ENCODE peak calls at places on chromosomes 16 and 17, in four cellular contexts. R is H1, E is K562, K is GM12878. N is an unnamed sample.
A peak's percentile ranks its signal among the peaks of the same experiment; 100 is the strongest.

GRCh38 chr16:89453662-89454321 is 36.6 kb downstream of the ANKRD11 start:
- DNase-seq in R (no peak), E (peak; percentile 45), K (no peak), N (no peak)

GRCh38 chr17:36880506-36880905 is 56.8 kb upstream of the LHX1 start:
- DNase-seq in R (no peak), E (no peak), K (no peak), N (no peak)

GRCh38 chr17:15915996-15916395 is 28.9 kb upstream of the ADORA2B start:
- DNase-seq in R (no peak), E (no peak), K (no peak), N (no peak)

GRCh38 chr17:45432405-45433113 is at the start of gene ARHGAP27:
- DNase-seq in R (peak; percentile 76), E (no peak), K (no peak), N (no peak)

GRCh38 chr16:56777533-56777932 is 47.6 kb downstream of the NUP93 start:
- DNase-seq in R (no peak), E (no peak), K (no peak), N (no peak)

GRCh38 chr16:54933281-54934150 is 2.9 kb downstream of the IRX5 start:
- DNase-seq in R (peak; percentile 74), E (no peak), K (no peak), N (no peak)

GRCh38 chr17:1573932-1574696 is 11.5 kb upstream of the PITPNA start:
- DNase-seq in R (peak; percentile 94), E (peak; percentile 86), K (no peak), N (peak; percentile 63)

GRCh38 chr17:68694791-68695485 is 93.8 kb upstream of the FAM20A start:
- DNase-seq in R (no peak), E (no peak), K (no peak), N (no peak)

GRCh38 chr16:4802659-4803287 is 340 bp upstream of the ROGDI start:
- DNase-seq in R (peak; percentile 97), E (peak; percentile 98), K (peak; percentile 47), N (peak; percentile 87)

GRCh38 chr16:10265770-10266615 is 83.8 kb upstream of the GRIN2A start:
- DNase-seq in R (no peak), E (no peak), K (no peak), N (peak; percentile 99)

GRCh38 chr17:34413443-34414076 is 50.5 kb upstream of the CCL1 start:
- DNase-seq in R (no peak), E (peak; percentile 27), K (no peak), N (no peak)

GRCh38 chr16:11034481-11034931 is 90.1 kb downstream of the CLEC16A start:
- DNase-seq in R (no peak), E (no peak), K (no peak), N (no peak)

GRCh38 chr17:66306413-66306812 is 4.0 kb downstream of the PRKCA start:
- DNase-seq in R (no peak), E (no peak), K (no peak), N (no peak)

GRCh38 chr17:41549596-41550039 is 21.5 kb upstream of the KRT19 start:
- DNase-seq in R (no peak), E (peak; percentile 48), K (no peak), N (no peak)

GRCh38 chr16:88815901-88816589 is 4.3 kb upstream of the APRT start:
- DNase-seq in R (peak; percentile 91), E (no peak), K (no peak), N (peak; percentile 35)

GRCh38 chr17:77465358-77466041 is 324.7 kb downstream of the SEC14L1 start:
- DNase-seq in R (peak; percentile 63), E (no peak), K (peak; percentile 86), N (no peak)

GRCh38 chr17:7445011-7445927 is at the start of gene CHRNB1:
- DNase-seq in R (peak; percentile 94), E (peak; percentile 89), K (no peak), N (peak; percentile 85)

GRCh38 chr17:36470499-36470898 is 16.0 kb upstream of the ZNHIT3 start:
- DNase-seq in R (no peak), E (no peak), K (no peak), N (no peak)

GRCh38 chr16:57271063-57271345 is 13.5 kb downstream of the PLLP start:
- DNase-seq in R (no peak), E (no peak), K (no peak), N (no peak)

GRCh38 chr17:79981661-79982101 is 54.0 kb downstream of the TBC1D16 start:
- DNase-seq in R (no peak), E (no peak), K (no peak), N (no peak)

GRCh38 chr17:2393954-2394749 is 6.7 kb downstream of the MNT start:
- DNase-seq in R (no peak), E (no peak), K (no peak), N (no peak)

GRCh38 chr16:81210807-81211206 is 27.7 kb upstream of the BCO1 start:
- DNase-seq in R (no peak), E (no peak), K (no peak), N (no peak)

GRCh38 chr16:88428616-88429386 is 24.3 kb upstream of the ZFPM1 start:
- DNase-seq in R (no peak), E (no peak), K (no peak), N (no peak)

GRCh38 chr17:1725642-1726511 is 1.4 kb downstream of the WDR81 start:
- DNase-seq in R (no peak), E (no peak), K (no peak), N (no peak)

GRCh38 chr16:51524070-51524469 is 373.0 kb upstream of the SALL1 start:
- DNase-seq in R (no peak), E (no peak), K (no peak), N (no peak)

GRCh38 chr16:48011466-48011865 is 144.3 kb downstream of the ABCC12 start:
- DNase-seq in R (no peak), E (no peak), K (no peak), N (no peak)

GRCh38 chr17:8138672-8139371 is 13.4 kb downstream of the PER1 start:
- DNase-seq in R (peak; percentile 100), E (peak; percentile 81), K (peak; percentile 94), N (peak; percentile 96)

GRCh38 chr16:694187-694862 is 4.1 kb upstream of the WDR24 start:
- DNase-seq in R (peak; percentile 67), E (peak; percentile 46), K (no peak), N (no peak)

GRCh38 chr16:29307598-29308507 is 98.7 kb downstream of the NPIPB11 start:
- DNase-seq in R (no peak), E (no peak), K (no peak), N (peak; percentile 58)

GRCh38 chr17:3647769-3648540 is 11.4 kb downstream of the CTNS start:
- DNase-seq in R (peak; percentile 69), E (no peak), K (no peak), N (peak; percentile 52)

GRCh38 chr17:57097832-57098421 is 12.9 kb downstream of the AKAP1 start:
- DNase-seq in R (no peak), E (no peak), K (no peak), N (no peak)

GRCh38 chr17:5110816-5111215 is 862 bp downstream of the ZNF232 start:
- DNase-seq in R (no peak), E (no peak), K (no peak), N (peak; percentile 10)

GRCh38 chr17:35683588-35683987 is 47.9 kb upstream of the RASL10B start:
- DNase-seq in R (no peak), E (no peak), K (no peak), N (no peak)

GRCh38 chr16:3188925-3189825 is 1.2 kb downstream of the OR1F1 start:
- DNase-seq in R (peak; percentile 96), E (peak; percentile 74), K (no peak), N (peak; percentile 60)

GRCh38 chr16:81697321-81697885 is 81.7 kb upstream of the PLCG2 start:
- DNase-seq in R (peak; percentile 82), E (peak; percentile 79), K (no peak), N (peak; percentile 45)

GRCh38 chr17:46127524-46127923 is 65.7 kb downstream of the KANSL1 start:
- DNase-seq in R (no peak), E (no peak), K (no peak), N (no peak)

GRCh38 chr16:58028541-58029070 is 3.1 kb downstream of the MMP15 start:
- DNase-seq in R (no peak), E (no peak), K (no peak), N (no peak)

GRCh38 chr17:42655528-42655927 is 3.6 kb upstream of the TUBG2 start:
- DNase-seq in R (no peak), E (no peak), K (no peak), N (no peak)
- TF ChIP-seq BRCA1 in R (no peak), E (no peak), K (no peak), N (no peak)

DNA sequence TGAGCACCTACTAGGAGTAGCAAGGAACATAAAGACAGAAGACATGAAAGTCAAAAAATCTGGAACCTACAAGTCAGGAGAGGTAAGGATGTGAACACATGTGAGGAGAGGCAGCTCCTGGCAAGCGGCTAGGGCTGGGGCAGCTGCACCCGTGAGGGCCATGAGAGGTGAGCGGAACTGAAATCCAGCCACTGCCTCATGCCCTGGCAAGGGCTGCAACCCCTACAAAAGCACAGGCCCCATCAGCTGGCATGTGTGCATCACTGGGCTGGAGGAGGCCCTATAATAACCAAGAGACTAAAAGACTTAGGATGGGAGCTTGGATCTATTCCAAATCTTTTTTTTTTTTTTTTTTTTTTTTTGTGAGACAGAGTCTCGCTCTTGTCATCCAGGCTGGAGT is 40.3 kb upstream of the ERN1 start:
- DNase-seq in R (no peak), E (no peak), K (no peak), N (no peak)
- TF ChIP-seq BRCA1 in R (no peak), E (no peak), K (no peak), N (no peak)

GRCh38 chr16:14370736-14371234 is 259.3 kb downstream of the PARN start:
- DNase-seq in R (no peak), E (no peak), K (no peak), N (no peak)

GRCh38 chr16:14371778-14372431 is 258.2 kb downstream of the PARN start:
- DNase-seq in R (no peak), E (peak; percentile 66), K (no peak), N (no peak)

GRCh38 chr16:14372471-14372870 is 257.6 kb downstream of the PARN start:
- DNase-seq in R (no peak), E (no peak), K (no peak), N (no peak)

GRCh38 chr16:14368399-14368798 is 261.7 kb downstream of the PARN start:
- DNase-seq in R (no peak), E (no peak), K (no peak), N (no peak)

GRCh38 chr16:14369734-14370598 is 260.1 kb downstream of the PARN start:
- DNase-seq in R (no peak), E (no peak), K (no peak), N (no peak)
- TF ChIP-seq BRCA1 in R (no peak), E (no peak), K (no peak), N (no peak)

GRCh38 chr16:67428146-67428731 is 2.7 kb upstream of the HSD11B2 start:
- DNase-seq in R (peak; percentile 90), E (peak; percentile 86), K (no peak), N (peak; percentile 81)
- TF ChIP-seq BRCA1 in R (no peak), E (no peak), K (no peak), N (no peak)

GRCh38 chr17:82205720-82206508 is 6.7 kb downstream of the CCDC57 start:
- DNase-seq in R (peak; percentile 82), E (peak; percentile 82), K (no peak), N (peak; percentile 84)
- TF ChIP-seq BRCA1 in R (no peak), E (no peak), K (no peak), N (no peak)

GRCh38 chr16:67386861-67387455 is 6.3 kb downstream of the TPPP3 start:
- DNase-seq in R (no peak), E (no peak), K (no peak), N (no peak)
- TF ChIP-seq BRCA1 in R (no peak), E (no peak), K (no peak), N (no peak)

N was measured in HepG2.